ENCODE peak calls at places on chromosomes 7 and 10, in eight cellular contexts. B is cardiac fibroblast, L is astrocyte of the spinal cord, Z is GM23338, A is aorta, Q is SK-N-SH, G is PC-9, J is fibroblast of mammary gland. D is an unnamed sample.

GRCh38 chr10:3131098-3131497 is 41.5 kb downstream of the PITRM1 start:
- DNase-seq in J (peak; percentile 73), Z (no peak), A (no peak), L (no peak), B (peak; percentile 68), G (peak; percentile 15), Q (no peak), D (no peak)

GRCh38 chr7:133688483-133689239 is 435.8 kb downstream of the EXOC4 start:
- DNase-seq in Z (no peak), J (peak; percentile 41), B (peak; percentile 85), G (no peak), L (peak; percentile 21), A (no peak), Q (no peak), D (no peak)

GRCh38 chr7:7201583-7202374 is 19.4 kb downstream of the C1GALT1 start:
- DNase-seq in G (peak; percentile 88), Z (peak; percentile 84), L (no peak), B (no peak), J (no peak), A (no peak), Q (no peak), D (peak; percentile 72)

GRCh38 chr7:149469806-149470205 is 8.9 kb upstream of the ZNF777 start:
- DNase-seq in L (no peak), G (no peak), A (no peak), B (no peak), Z (no peak), J (no peak), Q (no peak), D (no peak)

GRCh38 chr7:97016392-97017196 is 8.0 kb downstream of the DLX5 start:
- DNase-seq in Q (peak; percentile 89), L (no peak), J (no peak), Z (peak; percentile 92), G (no peak), B (no peak), A (no peak), D (peak; percentile 93)

GRCh38 chr10:104337527-104337984 is 709 bp downstream of the ITPRIP start:
- DNase-seq in Q (no peak), G (no peak), J (peak; percentile 47), L (peak; percentile 49), B (peak; percentile 23), A (no peak), Z (peak; percentile 77), D (no peak)

GRCh38 chr10:37563107-37563714 is 294.2 kb downstream of the ZNF248 start:
- DNase-seq in G (no peak), J (no peak), L (no peak), A (no peak), Q (no peak), Z (no peak), B (no peak), D (no peak)

GRCh38 chr10:76640765-76641164 is 996.8 kb downstream of the KCNMA1 start:
- DNase-seq in Q (no peak), Z (no peak), G (no peak), L (no peak), A (no peak), B (no peak), J (no peak), D (no peak)

GRCh38 chr10:12594448-12594944 is 245.1 kb downstream of the CAMK1D start:
- DNase-seq in G (no peak), Z (no peak), Q (no peak), J (no peak), L (no peak), B (no peak), A (no peak), D (no peak)

GRCh38 chr7:30938435-30939316 is 25.1 kb upstream of the GHRHR start:
- DNase-seq in A (peak; percentile 96), B (peak; percentile 75), Z (peak; percentile 93), J (peak; percentile 75), G (peak; percentile 88), L (peak; percentile 69), Q (peak; percentile 92), D (peak; percentile 99)

GRCh38 chr7:155398944-155399343 is 59.0 kb upstream of the EN2 start:
- DNase-seq in Z (no peak), J (no peak), A (peak; percentile 57), B (no peak), L (no peak), G (no peak), Q (peak; percentile 69), D (peak; percentile 73)

GRCh38 chr7:90931996-90932912 is 332.0 kb upstream of the FZD1 start:
- DNase-seq in Z (no peak), Q (no peak), A (no peak), L (peak; percentile 25), G (no peak), B (peak; percentile 24), J (peak; percentile 13), D (no peak)

GRCh38 chr7:131602304-131602993 is 46.0 kb upstream of the PODXL start:
- DNase-seq in Q (peak; percentile 58), L (no peak), J (no peak), B (no peak), Z (no peak), G (no peak), A (no peak), D (peak; percentile 65)

GRCh38 chr10:124020871-124021823 is 72.3 kb downstream of the CHST15 start:
- DNase-seq in B (no peak), A (no peak), G (no peak), L (no peak), J (no peak), Q (no peak), Z (peak; percentile 56), D (peak; percentile 67)

GRCh38 chr7:50068850-50069551 is 24.0 kb downstream of the ZPBP start:
- DNase-seq in L (peak; percentile 67), Z (peak; percentile 94), B (peak; percentile 65), Q (no peak), A (no peak), J (peak; percentile 15), G (peak; percentile 18), D (peak; percentile 53)

GRCh38 chr10:107166378-107166777 is 1.9 kb upstream of the SORCS1 start:
- DNase-seq in L (no peak), J (no peak), B (no peak), G (no peak), A (no peak), Z (peak; percentile 48), Q (peak; percentile 28), D (peak; percentile 57)

GRCh38 chr10:107168739-107169138 is 4.2 kb upstream of the SORCS1 start:
- DNase-seq in B (no peak), Z (no peak), A (no peak), Q (no peak), L (no peak), G (no peak), J (no peak), D (no peak)

GRCh38 chr10:107163904-107164861 is at the start of gene SORCS1:
- DNase-seq in G (no peak), Q (peak; percentile 88), B (no peak), L (no peak), A (no peak), Z (peak; percentile 76), J (no peak), D (peak; percentile 86)

GRCh38 chr10:107163086-107163880 is 1.2 kb downstream of the SORCS1 start:
- DNase-seq in J (no peak), Q (peak; percentile 44), B (peak; percentile 1), A (no peak), G (no peak), L (no peak), Z (peak; percentile 34), D (peak; percentile 63)

GRCh38 chr10:107165007-107165406 is 501 bp upstream of the SORCS1 start:
- DNase-seq in Z (peak; percentile 46), J (no peak), L (no peak), G (no peak), B (no peak), Q (peak; percentile 76), A (no peak), D (peak; percentile 64)
- H3K4me3 ChIP-seq in Z (peak overlapping the region; percentile 75), J (no peak overlapping the region), L (no peak overlapping the region), G (no peak overlapping the region), B (no peak overlapping the region), Q (no peak overlapping the region), A (no peak overlapping the region), D (peak overlapping the region; percentile 89)

GRCh38 chr10:28669227-28670173 is 7.8 kb upstream of the BAMBI start:
- DNase-seq in A (no peak), J (no peak), L (no peak), Z (peak; percentile 28), Q (no peak), B (no peak), G (no peak), D (no peak)
- H3K4me3 ChIP-seq in A (peak overlapping the region; percentile 44), J (peak overlapping the region; percentile 37), L (peak overlapping the region; percentile 49), Z (peak overlapping the region; percentile 78), Q (peak overlapping the region; percentile 67), B (peak overlapping the region; percentile 51), G (peak overlapping the region; percentile 36), D (peak overlapping the region; percentile 87)

GRCh38 chr7:157568071-157568784 is 231.4 kb downstream of the DNAJB6 start:
- DNase-seq in G (no peak), Q (no peak), A (peak; percentile 57), B (no peak), J (no peak), L (no peak), Z (no peak), D (no peak)
- H3K4me3 ChIP-seq in G (no peak overlapping the region), Q (peak overlapping the region; percentile 20), A (no peak overlapping the region), B (peak overlapping the region; percentile 53), J (peak overlapping the region; percentile 48), L (peak overlapping the region; percentile 45), Z (peak overlapping the region; percentile 38), D (no peak overlapping the region)

GRCh38 chr7:26857170-26857533 is 7.2 kb downstream of the SKAP2 start:
- DNase-seq in A (no peak), B (no peak), G (no peak), L (no peak), J (no peak), Q (no peak), Z (no peak), D (no peak)

GRCh38 chr7:26858229-26858568 is 6.2 kb downstream of the SKAP2 start:
- DNase-seq in G (no peak), B (no peak), A (no peak), J (no peak), L (peak; percentile 36), Q (no peak), Z (peak; percentile 4), D (no peak)

GRCh38 chr7:26856481-26856880 is 7.9 kb downstream of the SKAP2 start:
- DNase-seq in B (no peak), Z (no peak), G (no peak), A (no peak), J (peak; percentile 59), L (peak; percentile 68), Q (no peak), D (no peak)

GRCh38 chr7:26858735-26859134 is 5.7 kb downstream of the SKAP2 start:
- DNase-seq in Z (peak; percentile 46), J (no peak), B (no peak), Q (no peak), L (no peak), A (no peak), G (no peak), D (peak; percentile 62)

DNA sequence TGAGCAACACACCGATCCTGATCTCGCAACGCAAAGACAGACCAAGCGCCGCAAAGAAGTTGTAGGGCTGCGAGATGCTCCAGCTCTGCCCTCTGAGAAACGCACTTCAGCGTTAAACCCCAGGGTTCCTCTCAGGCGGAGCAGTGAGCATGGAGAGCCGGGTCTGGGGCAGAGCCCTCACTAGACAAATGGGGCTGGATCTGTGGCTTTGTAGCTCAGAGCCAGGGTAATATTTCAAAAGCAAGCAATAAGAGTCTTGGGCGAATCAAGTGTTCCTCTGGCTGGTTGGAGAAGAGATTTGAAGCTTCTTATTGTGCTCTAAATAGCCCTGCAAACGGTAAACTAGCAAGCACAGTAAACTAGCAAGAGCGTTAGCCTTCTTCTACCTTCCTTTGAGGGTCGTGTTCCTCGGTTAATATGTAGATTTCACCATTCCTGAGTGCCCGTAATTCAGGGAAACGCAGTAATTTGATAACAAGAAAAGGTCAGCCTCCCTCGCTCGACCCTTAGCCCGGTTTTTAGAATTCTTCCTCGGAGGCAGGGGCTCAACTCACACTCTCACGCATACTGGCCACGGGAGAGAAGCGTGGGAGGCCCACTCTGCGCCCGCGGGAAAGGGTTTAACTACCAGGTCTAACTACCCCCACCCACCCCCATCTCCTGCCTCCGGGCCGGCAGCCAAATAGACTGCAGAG is 6.7 kb downstream of the SKAP2 start:
- DNase-seq in Q (peak; percentile 13), L (peak; percentile 82), A (peak; percentile 75), J (peak; percentile 51), B (peak; percentile 8), Z (peak; percentile 72), G (no peak), D (peak; percentile 72)
- H3K4me3 ChIP-seq in Q (no peak overlapping the region), L (peak overlapping the region; percentile 36), A (no peak overlapping the region), J (peak overlapping the region; percentile 27), B (no peak overlapping the region), Z (peak overlapping the region; percentile 49), G (no peak overlapping the region), D (peak overlapping the region; percentile 55)